ENCODE peak calls at places on chromosomes 16 and 17, in seven cellular contexts. D is B cell; N is CD8-positive, alpha-beta T cell; L is AG04450; K is cardiac muscle cell; M is heart left ventricle; U is adrenal gland. B is an unnamed sample.

GRCh38 chr16:68676113-68676860 is 31.2 kb downstream of the CDH3 start:
- DNase-seq in D (no peak), N (no peak), L (no peak), K (no peak), M (no peak), U (no peak), B (no peak)

GRCh38 chr17:80859004-80859941 is 132.4 kb upstream of the CHMP6 start:
- DNase-seq in D (no peak), N (no peak), L (peak), K (peak), M (peak), U (peak), B (peak)

GRCh38 chr17:44605116-44605505 is 47.8 kb downstream of the FZD2 start:
- DNase-seq in D (no peak), N (no peak), L (no peak), K (no peak), M (no peak), U (no peak), B (no peak)

GRCh38 chr16:30535777-30536190 is 1.1 kb upstream of the ZNF747 start:
- DNase-seq in D (peak), N (peak), L (no peak), K (peak), M (peak), U (peak), B (peak)

GRCh38 chr17:67606471-67606870 is 111.3 kb upstream of the NOL11 start:
- DNase-seq in D (no peak), N (no peak), L (no peak), K (peak), M (peak), U (peak), B (no peak)

GRCh38 chr16:24626251-24626650 is 86.9 kb downstream of the RBBP6 start:
- DNase-seq in D (no peak), N (no peak), L (no peak), K (peak), M (no peak), U (no peak), B (no peak)

GRCh38 chr17:10210151-10210574 is 11.8 kb upstream of the GAS7 start:
- DNase-seq in D (no peak), N (no peak), L (no peak), K (peak), M (no peak), U (no peak), B (no peak)

GRCh38 chr17:56707312-56708219 is 114.1 kb downstream of the NOG start:
- DNase-seq in D (no peak), N (no peak), L (no peak), K (peak), M (no peak), U (no peak), B (no peak)

GRCh38 chr16:67885976-67886375 is 1.3 kb downstream of the NRN1L start:
- DNase-seq in D (no peak), N (no peak), L (no peak), K (no peak), M (no peak), U (no peak), B (no peak)

GRCh38 chr17:17401271-17401781 is 75.5 kb upstream of the MED9 start:
- DNase-seq in D (no peak), N (no peak), L (no peak), K (peak), M (no peak), U (peak), B (no peak)

GRCh38 chr16:67529639-67530012 is 997 bp downstream of the RIPOR1 start:
- DNase-seq in D (no peak), N (no peak), L (no peak), K (peak), M (no peak), U (peak), B (no peak)

GRCh38 chr17:40632206-40632605 is 15.4 kb downstream of the SMARCE1 start:
- DNase-seq in D (no peak), N (no peak), L (no peak), K (no peak), M (no peak), U (no peak), B (no peak)

GRCh38 chr16:16092925-16093624 is 130.2 kb downstream of the ABCC6 start:
- DNase-seq in D (no peak), N (no peak), L (no peak), K (peak), M (no peak), U (peak), B (no peak)

GRCh38 chr16:4936181-4936990 is 562 bp downstream of the PPL start:
- DNase-seq in D (no peak), N (no peak), L (no peak), K (no peak), M (no peak), U (peak), B (no peak)
- TF ChIP-seq CTCF in D (no peak), N (no peak), L (no peak), K (peak), M (peak), U (no peak), B (peak)

GRCh38 chr16:89384282-89384681 is 106.1 kb downstream of the ANKRD11 start:
- DNase-seq in D (no peak), N (no peak), L (no peak), K (no peak), M (no peak), U (no peak), B (no peak)
- TF ChIP-seq CTCF in D (no peak), N (no peak), L (no peak), K (no peak), M (no peak), U (no peak), B (no peak)

DNA sequence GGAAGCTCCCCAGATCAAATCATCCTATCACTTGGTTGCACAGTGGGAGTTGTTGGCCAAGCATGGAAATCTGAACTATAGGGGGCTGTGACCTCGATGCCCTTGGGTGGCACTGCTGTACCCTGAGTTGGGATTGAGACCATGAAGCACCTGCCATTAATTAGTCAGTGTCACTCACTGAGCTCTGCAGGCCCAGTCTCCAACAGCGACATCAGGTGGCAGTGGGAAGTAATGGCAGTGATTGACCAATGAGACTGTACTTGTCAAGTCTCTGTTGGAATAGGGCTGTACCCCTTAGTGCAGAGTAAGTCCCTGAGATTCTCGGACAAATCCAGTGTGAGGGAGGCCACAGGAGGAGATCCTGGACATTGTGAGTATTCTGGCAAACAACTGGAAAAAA is 118.0 kb upstream of the RPL38 start:
- DNase-seq in D (no peak), N (no peak), L (no peak), K (peak), M (no peak), U (no peak), B (no peak)
- TF ChIP-seq CTCF in D (no peak), N (no peak), L (no peak), K (no peak), M (no peak), U (no peak), B (no peak)

GRCh38 chr17:74979408-74980146 is 7.0 kb upstream of the HID1 start:
- DNase-seq in D (no peak), N (no peak), L (no peak), K (no peak), M (no peak), U (no peak), B (no peak)
- TF ChIP-seq CTCF in D (no peak), N (no peak), L (no peak), K (no peak), M (no peak), U (no peak), B (no peak)

B was measured in AG09319.